ENCODE peak calls at places on chromosomes 16 and 17, in four cellular contexts. One of them, this sample, is unnamed.

GRCh38 chr17:39165178-39165843 is 650 bp downstream of the ARL5C start:
- DNase-seq in thyroid gland: no peak
- DNase-seq in PC-9: no peak
- DNase-seq in aorta: no peak
- DNase-seq in this sample: no peak

GRCh38 chr16:80536246-80536645 is 4.5 kb upstream of the DYNLRB2 start:
- DNase-seq in PC-9: no peak
- DNase-seq in thyroid gland: no peak
- DNase-seq in aorta: no peak
- DNase-seq in this sample: no peak

GRCh38 chr17:76275382-76276068 is 10.4 kb downstream of the UBALD2 start:
- DNase-seq in aorta: no peak
- DNase-seq in PC-9: no peak
- DNase-seq in thyroid gland: no peak
- DNase-seq in this sample: no peak

GRCh38 chr16:8634991-8635736 is 13.7 kb downstream of the METTL22 start:
- DNase-seq in aorta: no peak
- DNase-seq in PC-9: no peak
- DNase-seq in thyroid gland: no peak
- DNase-seq in this sample: no peak

GRCh38 chr16:1781758-1782407 is 488 bp downstream of the SPSB3 start:
- DNase-seq in PC-9: peak
- DNase-seq in thyroid gland: peak
- DNase-seq in aorta: no peak
- DNase-seq in this sample: no peak

GRCh38 chr16:66525396-66526180 is 24.3 kb downstream of the TK2 start:
- DNase-seq in aorta: peak
- DNase-seq in thyroid gland: no peak
- DNase-seq in PC-9: peak
- DNase-seq in this sample: no peak

GRCh38 chr17:36932383-36933173 is 4.7 kb upstream of the LHX1 start:
- DNase-seq in thyroid gland: no peak
- DNase-seq in aorta: no peak
- DNase-seq in PC-9: no peak
- DNase-seq in this sample: peak

GRCh38 chr16:70638814-70639792 is 7.3 kb upstream of the IL34 start:
- DNase-seq in thyroid gland: peak
- DNase-seq in aorta: no peak
- DNase-seq in PC-9: no peak
- DNase-seq in this sample: no peak

GRCh38 chr17:77423589-77424451 is 283.1 kb downstream of the SEC14L1 start:
- DNase-seq in aorta: peak
- DNase-seq in PC-9: no peak
- DNase-seq in thyroid gland: peak
- DNase-seq in this sample: no peak

GRCh38 chr17:41967921-41968578 is 1.5 kb downstream of the CNP start:
- DNase-seq in PC-9: no peak
- DNase-seq in aorta: peak
- DNase-seq in thyroid gland: no peak
- DNase-seq in this sample: no peak

DNA sequence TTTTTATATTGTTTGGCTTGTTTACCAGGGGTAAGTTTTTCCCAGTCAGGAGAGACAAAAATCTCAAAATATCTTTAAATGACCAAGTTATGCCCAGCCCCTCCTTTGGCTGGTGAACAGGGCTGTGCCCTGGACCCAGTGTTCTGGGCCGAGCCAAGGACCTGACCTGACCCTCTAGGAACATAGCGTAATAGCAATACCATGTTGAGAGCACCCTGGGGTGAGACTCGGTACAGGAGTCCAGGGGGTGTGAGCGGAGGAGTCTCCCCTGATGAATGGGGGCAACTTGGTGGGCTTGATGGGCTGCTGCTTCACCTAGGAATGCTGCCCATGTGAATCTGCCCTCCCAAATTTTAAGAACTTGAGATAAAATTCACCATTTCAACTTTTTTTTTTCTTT is 47.4 kb downstream of the B9D1 start:
- DNase-seq in thyroid gland: no peak
- DNase-seq in aorta: peak
- DNase-seq in PC-9: no peak
- DNase-seq in this sample: peak
- H3K27ac ChIP-seq in thyroid gland: peak
- H3K27ac ChIP-seq in aorta: no peak
- H3K27ac ChIP-seq in PC-9: no peak
- H3K27ac ChIP-seq in this sample: no peak

DNA sequence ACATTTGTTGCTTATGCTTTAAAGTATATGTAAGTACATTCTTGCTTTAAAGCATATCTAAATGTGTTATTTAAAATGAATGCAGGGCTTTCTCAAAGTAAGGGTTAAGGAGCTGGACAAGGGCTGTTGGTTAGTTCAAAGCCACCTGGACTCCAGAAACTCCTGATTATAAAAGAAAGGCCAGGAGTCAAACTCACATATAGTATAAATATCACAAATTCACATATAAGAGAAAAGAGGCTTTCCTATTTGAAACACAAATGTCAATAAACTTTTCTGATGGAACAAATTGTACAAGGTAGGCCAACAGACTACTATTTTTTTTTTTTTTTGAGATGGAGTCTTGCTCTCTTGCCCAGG is 84.5 kb upstream of the CORO6 start:
- DNase-seq in PC-9: no peak
- DNase-seq in aorta: no peak
- DNase-seq in thyroid gland: no peak
- DNase-seq in this sample: no peak
- H3K4me3 ChIP-seq in PC-9: no peak
- H3K4me3 ChIP-seq in aorta: no peak
- H3K4me3 ChIP-seq in thyroid gland: no peak
- H3K4me3 ChIP-seq in this sample: no peak

DNA sequence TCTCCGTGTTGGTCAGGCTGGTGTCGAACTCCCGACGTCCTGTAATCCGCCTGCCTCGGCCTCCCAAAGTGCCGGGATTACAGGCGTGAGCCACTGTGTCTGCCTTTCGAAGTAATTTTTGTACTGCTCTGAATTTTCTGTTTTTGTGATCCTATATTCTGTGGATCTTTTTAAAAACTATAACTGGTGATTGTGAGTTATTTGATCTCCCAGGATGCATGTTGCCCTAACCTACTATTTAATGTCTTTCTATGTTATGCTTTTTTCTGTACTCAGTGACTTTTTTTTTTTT is 2.5 kb downstream of the RSPRY1 start:
- DNase-seq in thyroid gland: no peak
- DNase-seq in aorta: no peak
- DNase-seq in PC-9: no peak
- DNase-seq in this sample: no peak
- H3K27ac ChIP-seq in thyroid gland: no peak
- H3K27ac ChIP-seq in aorta: no peak
- H3K27ac ChIP-seq in PC-9: no peak
- H3K27ac ChIP-seq in this sample: no peak

GRCh38 chr16:57486858-57487834 is 853 bp upstream of the DOK4 start:
- DNase-seq in aorta: peak
- DNase-seq in thyroid gland: no peak
- DNase-seq in PC-9: no peak
- DNase-seq in this sample: peak
- H3K4me3 ChIP-seq in aorta: no peak
- H3K4me3 ChIP-seq in thyroid gland: no peak
- H3K4me3 ChIP-seq in PC-9: peak
- H3K4me3 ChIP-seq in this sample: peak

GRCh38 chr17:80166446-80166845 is 3.4 kb upstream of the CARD14 start:
- DNase-seq in PC-9: peak
- DNase-seq in aorta: no peak
- DNase-seq in thyroid gland: no peak
- DNase-seq in this sample: no peak

GRCh38 chr17:80169107-80169506 is 723 bp upstream of the CARD14 start:
- DNase-seq in thyroid gland: no peak
- DNase-seq in aorta: no peak
- DNase-seq in PC-9: no peak
- DNase-seq in this sample: no peak

GRCh38 chr17:80168371-80168770 is 1.5 kb upstream of the CARD14 start:
- DNase-seq in PC-9: no peak
- DNase-seq in thyroid gland: no peak
- DNase-seq in aorta: no peak
- DNase-seq in this sample: no peak

GRCh38 chr17:80171681-80172080 is 1.9 kb downstream of the CARD14 start:
- DNase-seq in aorta: no peak
- DNase-seq in thyroid gland: no peak
- DNase-seq in PC-9: no peak
- DNase-seq in this sample: no peak

GRCh38 chr17:80169784-80170500 is at the start of gene CARD14:
- DNase-seq in thyroid gland: no peak
- DNase-seq in aorta: no peak
- DNase-seq in PC-9: peak
- DNase-seq in this sample: no peak
- H3K27ac ChIP-seq in thyroid gland: no peak
- H3K27ac ChIP-seq in aorta: no peak
- H3K27ac ChIP-seq in PC-9: no peak
- H3K27ac ChIP-seq in this sample: no peak

GRCh38 chr17:7352559-7352889 is 562 bp downstream of the KCTD11 start:
- DNase-seq in aorta: no peak
- DNase-seq in PC-9: no peak
- DNase-seq in thyroid gland: no peak
- DNase-seq in this sample: no peak

GRCh38 chr17:7356072-7356549 is 1.2 kb downstream of the TMEM95 start:
- DNase-seq in thyroid gland: peak
- DNase-seq in aorta: peak
- DNase-seq in PC-9: peak
- DNase-seq in this sample: peak

GRCh38 chr17:7355053-7355452 is at the start of gene TMEM95:
- DNase-seq in aorta: no peak
- DNase-seq in thyroid gland: peak
- DNase-seq in PC-9: peak
- DNase-seq in this sample: peak

GRCh38 chr17:7352910-7353635 is 1.1 kb downstream of the KCTD11 start:
- DNase-seq in thyroid gland: no peak
- DNase-seq in PC-9: no peak
- DNase-seq in aorta: no peak
- DNase-seq in this sample: peak

GRCh38 chr17:7354262-7354781 is 634 bp upstream of the TMEM95 start:
- DNase-seq in thyroid gland: no peak
- DNase-seq in aorta: no peak
- DNase-seq in PC-9: no peak
- DNase-seq in this sample: no peak
- H3K4me3 ChIP-seq in thyroid gland: no peak
- H3K4me3 ChIP-seq in aorta: no peak
- H3K4me3 ChIP-seq in PC-9: peak
- H3K4me3 ChIP-seq in this sample: no peak

DNA sequence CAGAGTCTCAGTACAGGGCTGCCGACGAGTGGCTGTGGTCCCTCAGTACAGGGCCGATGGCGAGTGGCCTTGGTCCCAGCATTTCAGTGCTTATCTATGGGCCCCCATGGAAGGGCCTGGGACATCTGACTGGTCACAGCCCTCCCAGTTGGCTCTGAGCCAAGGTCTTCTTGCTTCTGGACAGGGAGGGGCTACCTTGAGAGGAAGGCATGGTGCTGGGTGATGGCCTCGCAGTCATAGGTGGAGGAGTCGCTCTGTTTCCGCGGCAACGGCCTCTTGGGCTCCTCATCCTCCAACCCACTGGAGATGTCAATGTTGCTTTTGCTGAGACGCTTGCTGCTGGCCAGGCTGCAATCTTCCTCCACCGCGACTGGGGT is 32.6 kb downstream of the PIMREG start:
- DNase-seq in PC-9: no peak
- DNase-seq in thyroid gland: no peak
- DNase-seq in aorta: no peak
- DNase-seq in this sample: no peak
- H3K27ac ChIP-seq in PC-9: no peak
- H3K27ac ChIP-seq in thyroid gland: no peak
- H3K27ac ChIP-seq in aorta: no peak
- H3K27ac ChIP-seq in this sample: no peak

GRCh38 chr16:3717235-3718018 is at the start of gene TRAP1:
- DNase-seq in PC-9: peak
- DNase-seq in aorta: peak
- DNase-seq in thyroid gland: peak
- DNase-seq in this sample: peak

GRCh38 chr16:3718019-3718391 is 681 bp upstream of the TRAP1 start:
- DNase-seq in thyroid gland: no peak
- DNase-seq in aorta: no peak
- DNase-seq in PC-9: no peak
- DNase-seq in this sample: no peak

GRCh38 chr16:3720418-3720817 is 3.1 kb upstream of the TRAP1 start:
- DNase-seq in aorta: peak
- DNase-seq in PC-9: no peak
- DNase-seq in thyroid gland: no peak
- DNase-seq in this sample: no peak

GRCh38 chr16:3716831-3717234 is 491 bp downstream of the TRAP1 start:
- DNase-seq in PC-9: no peak
- DNase-seq in aorta: no peak
- DNase-seq in thyroid gland: peak
- DNase-seq in this sample: no peak

GRCh38 chr16:3718628-3719027 is 1.3 kb upstream of the TRAP1 start:
- DNase-seq in thyroid gland: no peak
- DNase-seq in aorta: no peak
- DNase-seq in PC-9: no peak
- DNase-seq in this sample: no peak
- H3K4me3 ChIP-seq in thyroid gland: no peak
- H3K4me3 ChIP-seq in aorta: no peak
- H3K4me3 ChIP-seq in PC-9: no peak
- H3K4me3 ChIP-seq in this sample: no peak

DNA sequence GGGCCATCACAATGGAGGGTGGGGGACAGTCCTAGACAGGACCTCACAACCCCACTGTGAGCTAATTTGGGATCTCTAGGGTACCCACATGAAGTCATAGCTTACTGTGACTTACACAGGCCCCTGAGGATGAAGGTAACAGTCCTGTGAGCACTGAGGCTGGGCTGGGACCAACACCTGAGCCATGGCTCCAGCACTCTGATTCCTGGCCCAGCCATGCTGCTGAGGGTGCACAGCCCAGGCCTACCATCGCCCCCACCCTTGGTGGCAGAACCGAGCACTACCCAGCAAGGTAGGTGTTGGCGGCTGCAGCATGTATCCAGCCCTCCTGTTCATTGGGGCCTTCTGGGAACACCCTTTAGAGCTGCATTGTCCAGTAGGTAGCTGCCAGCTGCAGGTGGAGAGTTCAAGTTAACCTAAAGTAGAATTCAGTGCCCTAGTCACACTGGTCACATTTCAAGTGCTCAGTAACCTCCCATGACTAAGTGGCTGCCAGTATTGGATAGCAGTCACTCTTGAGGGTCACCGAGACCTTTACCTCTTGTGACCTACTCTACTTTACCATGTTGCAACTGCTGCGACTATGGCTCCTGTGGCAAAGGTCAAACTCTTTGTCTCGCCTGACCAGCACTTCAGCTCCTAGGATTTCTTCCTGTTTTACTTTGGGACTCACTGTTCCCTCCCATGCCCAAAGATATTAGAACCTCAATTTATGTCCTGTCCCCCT is 11.6 kb downstream of the AKAP1 start:
- DNase-seq in thyroid gland: no peak
- DNase-seq in PC-9: no peak
- DNase-seq in aorta: no peak
- DNase-seq in this sample: no peak
- H3K27ac ChIP-seq in thyroid gland: peak
- H3K27ac ChIP-seq in PC-9: no peak
- H3K27ac ChIP-seq in aorta: peak
- H3K27ac ChIP-seq in this sample: no peak

GRCh38 chr16:4004206-4004605 is 112.0 kb downstream of the ADCY9 start:
- DNase-seq in PC-9: no peak
- DNase-seq in aorta: no peak
- DNase-seq in thyroid gland: no peak
- DNase-seq in this sample: no peak
- H3K4me3 ChIP-seq in PC-9: no peak
- H3K4me3 ChIP-seq in aorta: no peak
- H3K4me3 ChIP-seq in thyroid gland: no peak
- H3K4me3 ChIP-seq in this sample: no peak